ENCODE peak calls at places on chromosome 15, in five cellular contexts. R, O, G, A and Y are unnamed samples.
A peak's percentile ranks its signal among the peaks of the same experiment; 100 is the strongest.

GRCh38 chr15:42494998-42495360 is 455 bp upstream of the SNAP23 start:
- DNase-seq in R (peak; percentile 86), O (peak; percentile 58), G (no peak), A (peak; percentile 25), Y (peak; percentile 30)

GRCh38 chr15:75945953-75946352 is 42.3 kb downstream of the FBXO22 start:
- DNase-seq in R (peak; percentile 68), O (peak; percentile 66), G (no peak), A (no peak), Y (no peak)

GRCh38 chr15:49155834-49156627 is 632 bp upstream of the COPS2 start:
- DNase-seq in R (peak; percentile 64), O (peak; percentile 42), G (no peak), A (no peak), Y (peak; percentile 24)

GRCh38 chr15:64892850-64893403 is 18.8 kb upstream of the ANKDD1A start:
- DNase-seq in R (no peak), O (no peak), G (no peak), A (no peak), Y (no peak)

GRCh38 chr15:39868396-39868795 is 51.7 kb downstream of the GPR176 start:
- DNase-seq in R (no peak), O (no peak), G (no peak), A (no peak), Y (no peak)

GRCh38 chr15:57003418-57003817 is 85.0 kb downstream of the TCF12 start:
- DNase-seq in R (peak; percentile 89), O (peak; percentile 87), G (no peak), A (no peak), Y (no peak)

GRCh38 chr15:34027606-34028005 is 11.4 kb downstream of the AVEN start:
- DNase-seq in R (no peak), O (no peak), G (no peak), A (no peak), Y (no peak)

GRCh38 chr15:101025896-101026631 is 106.9 kb downstream of the LRRK1 start:
- DNase-seq in R (no peak), O (no peak), G (peak; percentile 35), A (no peak), Y (no peak)

GRCh38 chr15:40291088-40291574 is 8.3 kb upstream of the ANKRD63 start:
- DNase-seq in R (peak; percentile 71), O (peak; percentile 33), G (peak; percentile 71), A (no peak), Y (peak; percentile 90)

GRCh38 chr15:51097553-51098330 is 3.0 kb upstream of the TNFAIP8L3 start:
- DNase-seq in R (peak; percentile 69), O (peak; percentile 71), G (no peak), A (no peak), Y (no peak)

GRCh38 chr15:91258436-91258779 is 158.4 kb downstream of the SV2B start:
- DNase-seq in R (no peak), O (no peak), G (no peak), A (no peak), Y (peak; percentile 44)

DNA sequence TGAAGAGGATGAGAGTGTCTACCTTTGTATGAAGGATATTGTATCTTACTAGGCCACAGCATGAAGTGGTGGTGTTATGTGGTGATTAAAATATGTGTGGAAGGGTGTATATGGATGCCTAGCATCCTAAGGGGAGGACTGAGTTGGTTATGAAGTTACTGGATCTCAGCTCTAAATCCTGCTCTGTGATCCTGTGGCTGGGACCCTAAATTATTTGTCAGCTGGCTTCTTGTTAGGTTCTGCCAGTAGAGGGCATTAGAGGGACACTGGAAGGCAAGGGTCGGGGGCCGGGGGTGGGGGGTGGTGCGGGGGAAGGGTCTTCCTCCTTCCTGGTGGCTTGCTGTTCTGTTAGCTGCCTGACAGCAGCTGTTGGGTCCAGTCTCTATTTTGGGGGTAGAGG is 34.9 kb downstream of the MORF4L1 start:
- DNase-seq in R (peak; percentile 32), O (no peak), G (no peak), A (no peak), Y (peak; percentile 81)
- H3K36me3 ChIP-seq in R (peaks cover 47% of the 10 kb centered on the region), O (peaks cover 63% of the 10 kb centered on the region), G (no peaks in the 10 kb centered on the region), A (peaks cover 4% of the 10 kb centered on the region), Y (peaks cover 19% of the 10 kb centered on the region)

DNA sequence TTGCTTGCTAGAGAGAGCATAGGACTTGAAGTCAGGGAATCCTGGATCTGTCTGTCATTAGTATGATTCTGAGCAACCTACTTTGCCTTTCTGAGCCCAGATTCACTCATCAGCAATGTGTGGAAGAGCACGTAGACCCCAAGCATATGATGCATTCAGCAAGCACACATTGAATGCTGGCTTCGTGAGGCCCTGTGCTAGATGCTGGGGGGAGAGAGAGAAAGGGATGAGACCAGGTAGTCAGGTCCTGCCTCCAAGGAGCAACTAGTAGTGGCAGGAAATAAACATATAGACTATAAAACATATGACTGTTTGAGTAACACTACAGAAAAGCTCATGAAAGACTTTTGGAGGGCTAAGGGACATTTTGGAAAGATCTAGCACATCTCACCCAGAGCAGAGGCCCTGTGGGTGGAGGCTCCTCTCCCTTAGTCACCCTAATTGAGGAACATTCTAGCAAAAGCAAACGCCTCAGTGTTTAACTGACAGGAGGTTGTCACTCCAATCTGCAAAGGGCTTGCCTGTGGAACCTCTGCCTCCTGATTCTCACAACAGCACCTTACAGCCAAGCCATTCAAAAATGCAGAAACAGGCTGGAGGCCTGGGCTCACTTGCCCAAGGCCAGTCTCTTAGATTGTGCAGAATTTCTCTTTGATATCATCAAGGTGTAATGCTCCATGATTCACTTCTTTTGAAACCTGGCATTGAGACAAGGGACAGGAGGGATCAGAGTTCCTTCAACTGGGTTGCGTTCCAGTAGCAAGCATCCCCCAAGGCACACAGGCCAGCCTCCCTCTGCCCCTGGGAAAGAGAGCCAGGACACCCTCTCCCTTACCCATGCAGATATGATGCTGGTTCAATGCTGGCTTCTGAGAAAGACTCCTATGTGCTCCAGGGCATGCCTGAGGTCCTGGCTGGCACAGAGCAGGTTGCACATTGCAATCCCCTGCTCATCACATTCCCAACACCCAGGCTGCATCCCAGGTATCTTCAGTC is 26.1 kb downstream of the STARD5 start:
- DNase-seq in R (no peak), O (no peak), G (no peak), A (no peak), Y (no peak)
- H3K4me3 ChIP-seq in R (no peak overlapping the region), O (no peak overlapping the region), G (no peak overlapping the region), A (peak overlapping the region; percentile 77), Y (no peak overlapping the region)

GRCh38 chr15:74290645-74291044 is 54.5 kb downstream of the CCDC33 start:
- DNase-seq in R (no peak), O (no peak), G (no peak), A (no peak), Y (no peak)

GRCh38 chr15:74295800-74296199 is 59.7 kb downstream of the CCDC33 start:
- DNase-seq in R (no peak), O (no peak), G (no peak), A (no peak), Y (peak; percentile 67)

GRCh38 chr15:74291101-74292071 is 55.3 kb downstream of the CCDC33 start:
- DNase-seq in R (peak; percentile 78), O (peak; percentile 85), G (peak; percentile 91), A (peak; percentile 75), Y (peak; percentile 95)

GRCh38 chr15:74293021-74293810 is 57.1 kb downstream of the CCDC33 start:
- DNase-seq in R (no peak), O (no peak), G (no peak), A (no peak), Y (no peak)

DNA sequence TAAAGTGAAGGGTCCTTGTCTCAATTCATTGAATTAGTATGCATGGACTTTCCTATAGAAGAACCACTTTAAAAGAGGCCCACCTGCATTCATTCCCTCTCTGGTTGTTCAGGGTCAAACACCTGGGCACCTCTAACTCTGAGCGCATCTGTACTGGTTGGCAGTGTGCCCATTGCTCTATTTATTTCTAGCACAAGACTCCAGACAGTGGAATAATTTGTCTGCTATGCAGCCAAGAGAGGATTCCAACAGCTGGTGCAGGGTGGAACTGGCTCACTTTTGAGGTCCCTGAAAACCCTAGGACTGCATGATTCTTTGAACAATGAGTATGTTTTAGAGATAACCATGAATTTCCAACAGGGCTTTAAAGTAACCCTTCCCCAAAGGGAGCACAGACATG is 57.9 kb downstream of the CCDC33 start:
- DNase-seq in R (no peak), O (no peak), G (no peak), A (no peak), Y (no peak)
- H3K27me3 ChIP-seq in R (peaks cover 62% of the 10 kb centered on the region), O (peaks cover 6% of the 10 kb centered on the region), G (no peaks in the 10 kb centered on the region), A (peaks cover 61% of the 10 kb centered on the region), Y (peaks cover 27% of the 10 kb centered on the region)

DNA sequence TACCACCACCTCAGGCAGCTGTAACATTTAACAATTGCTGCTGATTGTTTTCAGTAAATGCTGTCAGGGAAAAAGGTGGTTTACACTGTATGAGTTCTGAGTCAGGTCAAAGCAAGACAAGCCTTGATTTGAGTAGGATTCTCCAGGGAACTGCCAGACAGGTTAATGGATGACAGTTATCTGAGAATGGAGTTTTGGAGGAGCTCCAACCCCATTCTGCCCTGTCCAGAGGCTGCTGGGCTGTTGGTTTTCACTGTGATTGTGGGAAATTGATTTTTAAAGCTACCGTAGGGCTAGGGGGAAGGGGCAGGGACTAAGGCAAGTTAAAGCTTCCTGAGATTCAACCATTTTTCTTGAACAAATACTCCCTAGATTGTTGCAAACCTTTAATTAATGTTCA is 39.9 kb downstream of the TICRR start:
- DNase-seq in R (no peak), O (no peak), G (no peak), A (no peak), Y (no peak)
- H3K36me3 ChIP-seq in R (peaks cover 7% of the 10 kb centered on the region), O (no peaks in the 10 kb centered on the region), G (no peaks in the 10 kb centered on the region), A (peaks cover 11% of the 10 kb centered on the region), Y (peaks cover 39% of the 10 kb centered on the region)

DNA sequence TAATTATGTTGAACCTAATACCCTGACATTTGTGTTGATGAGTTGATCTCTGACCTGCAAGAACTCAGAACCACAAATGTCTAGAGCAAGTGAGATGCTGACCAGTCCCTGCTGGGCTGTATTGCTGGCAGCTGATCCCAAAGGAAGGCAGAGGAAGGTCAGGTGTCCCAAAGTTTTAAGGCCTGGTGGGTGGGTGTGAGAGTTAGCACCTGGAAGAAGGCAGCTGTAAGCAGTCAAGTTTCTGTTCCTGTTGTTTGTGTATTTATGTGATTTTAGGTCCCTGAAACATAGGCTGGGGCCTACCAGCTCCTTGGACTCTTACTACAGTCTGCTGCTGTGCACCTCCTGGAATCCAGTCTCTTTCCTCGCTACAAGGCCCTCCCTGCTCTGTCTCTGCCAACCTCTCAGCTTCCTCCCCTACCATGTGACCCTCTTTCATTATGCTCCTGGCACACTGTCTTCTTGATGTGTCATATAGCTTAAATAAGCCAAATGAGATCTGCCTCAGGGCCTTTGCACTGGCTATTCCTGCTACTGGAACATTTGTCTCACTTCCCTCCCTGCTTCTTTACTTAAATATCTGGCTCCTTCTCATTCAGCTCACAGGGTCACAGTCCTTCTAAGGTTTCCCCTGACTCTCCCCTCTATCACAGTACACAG is 31.0 kb upstream of the ATOSA start:
- DNase-seq in R (no peak), O (no peak), G (no peak), A (peak; percentile 59), Y (no peak)
- H3K4me3 ChIP-seq in R (no peak overlapping the region), O (no peak overlapping the region), G (no peak overlapping the region), A (no peak overlapping the region), Y (no peak overlapping the region)